ENCODE peak calls at places on chromosomes 16 and 17, in nine cellular contexts. One of them, this sample, is unnamed.

GRCh38 chr17:44736551-44737240 is 22.1 kb upstream of the ADAM11 start:
- DNase-seq in WTC11: no peak
- DNase-seq in heart right ventricle: no peak
- DNase-seq in left ventricle myocardium inferior: no peak
- DNase-seq in stomach: no peak
- DNase-seq in RWPE1: no peak
- DNase-seq in neural crest cell: no peak
- DNase-seq in CD8-positive, alpha-beta T cell: no peak
- DNase-seq in IMR-90: no peak
- DNase-seq in this sample: no peak

GRCh38 chr16:85025781-85026653 is 1.6 kb upstream of the KIAA0513 start:
- DNase-seq in WTC11: no peak
- DNase-seq in heart right ventricle: no peak
- DNase-seq in left ventricle myocardium inferior: no peak
- DNase-seq in stomach: peak
- DNase-seq in RWPE1: no peak
- DNase-seq in neural crest cell: no peak
- DNase-seq in CD8-positive, alpha-beta T cell: no peak
- DNase-seq in IMR-90: no peak
- DNase-seq in this sample: no peak

GRCh38 chr17:1012823-1013728 is 16.1 kb downstream of the TIMM22 start:
- DNase-seq in WTC11: no peak
- DNase-seq in heart right ventricle: no peak
- DNase-seq in left ventricle myocardium inferior: no peak
- DNase-seq in stomach: no peak
- DNase-seq in RWPE1: no peak
- DNase-seq in neural crest cell: no peak
- DNase-seq in CD8-positive, alpha-beta T cell: no peak
- DNase-seq in IMR-90: no peak
- DNase-seq in this sample: no peak

GRCh38 chr17:49431743-49432142 is 17.1 kb upstream of the PHB1 start:
- DNase-seq in WTC11: no peak
- DNase-seq in heart right ventricle: no peak
- DNase-seq in left ventricle myocardium inferior: no peak
- DNase-seq in stomach: no peak
- DNase-seq in RWPE1: no peak
- DNase-seq in neural crest cell: no peak
- DNase-seq in CD8-positive, alpha-beta T cell: no peak
- DNase-seq in IMR-90: no peak
- DNase-seq in this sample: no peak

GRCh38 chr17:78525511-78526160 is 51.6 kb downstream of the DNAH17 start:
- DNase-seq in WTC11: no peak
- DNase-seq in heart right ventricle: no peak
- DNase-seq in left ventricle myocardium inferior: no peak
- DNase-seq in stomach: no peak
- DNase-seq in RWPE1: no peak
- DNase-seq in neural crest cell: no peak
- DNase-seq in CD8-positive, alpha-beta T cell: no peak
- DNase-seq in IMR-90: no peak
- DNase-seq in this sample: no peak

GRCh38 chr16:21946889-21947635 is 6.1 kb upstream of the UQCRC2 start:
- DNase-seq in WTC11: no peak
- DNase-seq in heart right ventricle: no peak
- DNase-seq in left ventricle myocardium inferior: no peak
- DNase-seq in stomach: no peak
- DNase-seq in RWPE1: no peak
- DNase-seq in neural crest cell: no peak
- DNase-seq in CD8-positive, alpha-beta T cell: no peak
- DNase-seq in IMR-90: no peak
- DNase-seq in this sample: no peak

GRCh38 chr16:56257260-56257659 is 66.0 kb downstream of the GNAO1 start:
- DNase-seq in WTC11: no peak
- DNase-seq in heart right ventricle: peak
- DNase-seq in left ventricle myocardium inferior: peak
- DNase-seq in stomach: peak
- DNase-seq in RWPE1: no peak
- DNase-seq in neural crest cell: no peak
- DNase-seq in CD8-positive, alpha-beta T cell: no peak
- DNase-seq in IMR-90: peak
- DNase-seq in this sample: peak

GRCh38 chr16:85288341-85288868 is 176.1 kb upstream of the CIBAR2 start:
- DNase-seq in WTC11: no peak
- DNase-seq in heart right ventricle: no peak
- DNase-seq in left ventricle myocardium inferior: no peak
- DNase-seq in stomach: no peak
- DNase-seq in RWPE1: no peak
- DNase-seq in neural crest cell: no peak
- DNase-seq in CD8-positive, alpha-beta T cell: no peak
- DNase-seq in IMR-90: no peak
- DNase-seq in this sample: no peak

GRCh38 chr17:2707721-2708584 is 3.6 kb downstream of the CLUH start:
- DNase-seq in WTC11: peak
- DNase-seq in heart right ventricle: peak
- DNase-seq in left ventricle myocardium inferior: peak
- DNase-seq in stomach: peak
- DNase-seq in RWPE1: no peak
- DNase-seq in neural crest cell: peak
- DNase-seq in CD8-positive, alpha-beta T cell: no peak
- DNase-seq in IMR-90: no peak
- DNase-seq in this sample: peak

GRCh38 chr16:50451951-50452508 is 83.2 kb upstream of the BRD7 start:
- DNase-seq in WTC11: no peak
- DNase-seq in heart right ventricle: no peak
- DNase-seq in left ventricle myocardium inferior: no peak
- DNase-seq in stomach: no peak
- DNase-seq in RWPE1: no peak
- DNase-seq in neural crest cell: no peak
- DNase-seq in CD8-positive, alpha-beta T cell: no peak
- DNase-seq in IMR-90: no peak
- DNase-seq in this sample: peak

GRCh38 chr16:50712568-50712914 is 19.1 kb downstream of the NOD2 start:
- DNase-seq in WTC11: no peak
- DNase-seq in heart right ventricle: no peak
- DNase-seq in left ventricle myocardium inferior: no peak
- DNase-seq in stomach: no peak
- DNase-seq in RWPE1: no peak
- DNase-seq in neural crest cell: no peak
- DNase-seq in CD8-positive, alpha-beta T cell: no peak
- DNase-seq in IMR-90: peak
- DNase-seq in this sample: no peak

GRCh38 chr17:8105957-8106398 is 12.3 kb downstream of the ALOXE3 start:
- DNase-seq in WTC11: no peak
- DNase-seq in heart right ventricle: no peak
- DNase-seq in left ventricle myocardium inferior: no peak
- DNase-seq in stomach: no peak
- DNase-seq in RWPE1: peak
- DNase-seq in neural crest cell: no peak
- DNase-seq in CD8-positive, alpha-beta T cell: no peak
- DNase-seq in IMR-90: no peak
- DNase-seq in this sample: no peak

GRCh38 chr17:51044964-51045363 is 75.7 kb downstream of the SPAG9 start:
- DNase-seq in WTC11: no peak
- DNase-seq in heart right ventricle: no peak
- DNase-seq in left ventricle myocardium inferior: no peak
- DNase-seq in stomach: no peak
- DNase-seq in RWPE1: no peak
- DNase-seq in neural crest cell: no peak
- DNase-seq in CD8-positive, alpha-beta T cell: no peak
- DNase-seq in IMR-90: no peak
- DNase-seq in this sample: no peak

GRCh38 chr16:88936008-88936912 is 40.7 kb downstream of the CBFA2T3 start:
- DNase-seq in WTC11: no peak
- DNase-seq in heart right ventricle: peak
- DNase-seq in left ventricle myocardium inferior: peak
- DNase-seq in stomach: no peak
- DNase-seq in RWPE1: no peak
- DNase-seq in neural crest cell: no peak
- DNase-seq in CD8-positive, alpha-beta T cell: no peak
- DNase-seq in IMR-90: no peak
- DNase-seq in this sample: peak

GRCh38 chr16:84044108-84044488 is 1.5 kb upstream of the SLC38A8 start:
- DNase-seq in WTC11: peak
- DNase-seq in heart right ventricle: no peak
- DNase-seq in left ventricle myocardium inferior: no peak
- DNase-seq in stomach: no peak
- DNase-seq in RWPE1: no peak
- DNase-seq in neural crest cell: no peak
- DNase-seq in CD8-positive, alpha-beta T cell: no peak
- DNase-seq in IMR-90: peak
- DNase-seq in this sample: no peak

GRCh38 chr16:71396589-71396988 is 38.1 kb downstream of the CALB2 start:
- DNase-seq in WTC11: no peak
- DNase-seq in heart right ventricle: no peak
- DNase-seq in left ventricle myocardium inferior: no peak
- DNase-seq in stomach: no peak
- DNase-seq in RWPE1: no peak
- DNase-seq in neural crest cell: no peak
- DNase-seq in CD8-positive, alpha-beta T cell: no peak
- DNase-seq in IMR-90: no peak
- DNase-seq in this sample: no peak

GRCh38 chr16:77213542-77214108 is 14.4 kb downstream of the SYCE1L start:
- DNase-seq in WTC11: no peak
- DNase-seq in heart right ventricle: no peak
- DNase-seq in left ventricle myocardium inferior: no peak
- DNase-seq in stomach: no peak
- DNase-seq in RWPE1: peak
- DNase-seq in neural crest cell: no peak
- DNase-seq in CD8-positive, alpha-beta T cell: no peak
- DNase-seq in IMR-90: peak
- DNase-seq in this sample: no peak

GRCh38 chr17:78151514-78152008 is 5.4 kb downstream of the C17orf99 start:
- DNase-seq in WTC11: no peak
- DNase-seq in heart right ventricle: no peak
- DNase-seq in left ventricle myocardium inferior: no peak
- DNase-seq in stomach: no peak
- DNase-seq in RWPE1: no peak
- DNase-seq in neural crest cell: no peak
- DNase-seq in CD8-positive, alpha-beta T cell: no peak
- DNase-seq in IMR-90: no peak
- DNase-seq in this sample: no peak

GRCh38 chr17:16915752-16916556 is 56.0 kb downstream of the TNFRSF13B start:
- DNase-seq in WTC11: peak
- DNase-seq in heart right ventricle: peak
- DNase-seq in left ventricle myocardium inferior: peak
- DNase-seq in stomach: peak
- DNase-seq in RWPE1: peak
- DNase-seq in neural crest cell: peak
- DNase-seq in CD8-positive, alpha-beta T cell: no peak
- DNase-seq in IMR-90: peak
- DNase-seq in this sample: no peak
- TF ChIP-seq CTCF in WTC11: no peak
- TF ChIP-seq CTCF in heart right ventricle: peak
- TF ChIP-seq CTCF in left ventricle myocardium inferior: peak
- TF ChIP-seq CTCF in stomach: peak
- TF ChIP-seq CTCF in RWPE1: no peak
- TF ChIP-seq CTCF in neural crest cell: peak
- TF ChIP-seq CTCF in CD8-positive, alpha-beta T cell: no peak
- TF ChIP-seq CTCF in IMR-90: peak
- TF ChIP-seq CTCF in this sample: no peak

GRCh38 chr17:64154321-64155089 is 24.6 kb upstream of the ERN1 start:
- DNase-seq in WTC11: no peak
- DNase-seq in heart right ventricle: peak
- DNase-seq in left ventricle myocardium inferior: no peak
- DNase-seq in stomach: no peak
- DNase-seq in RWPE1: no peak
- DNase-seq in neural crest cell: no peak
- DNase-seq in CD8-positive, alpha-beta T cell: no peak
- DNase-seq in IMR-90: no peak
- DNase-seq in this sample: no peak
- TF ChIP-seq CTCF in WTC11: no peak
- TF ChIP-seq CTCF in heart right ventricle: peak
- TF ChIP-seq CTCF in left ventricle myocardium inferior: no peak
- TF ChIP-seq CTCF in stomach: no peak
- TF ChIP-seq CTCF in RWPE1: no peak
- TF ChIP-seq CTCF in neural crest cell: no peak
- TF ChIP-seq CTCF in CD8-positive, alpha-beta T cell: no peak
- TF ChIP-seq CTCF in IMR-90: peak
- TF ChIP-seq CTCF in this sample: no peak

DNA sequence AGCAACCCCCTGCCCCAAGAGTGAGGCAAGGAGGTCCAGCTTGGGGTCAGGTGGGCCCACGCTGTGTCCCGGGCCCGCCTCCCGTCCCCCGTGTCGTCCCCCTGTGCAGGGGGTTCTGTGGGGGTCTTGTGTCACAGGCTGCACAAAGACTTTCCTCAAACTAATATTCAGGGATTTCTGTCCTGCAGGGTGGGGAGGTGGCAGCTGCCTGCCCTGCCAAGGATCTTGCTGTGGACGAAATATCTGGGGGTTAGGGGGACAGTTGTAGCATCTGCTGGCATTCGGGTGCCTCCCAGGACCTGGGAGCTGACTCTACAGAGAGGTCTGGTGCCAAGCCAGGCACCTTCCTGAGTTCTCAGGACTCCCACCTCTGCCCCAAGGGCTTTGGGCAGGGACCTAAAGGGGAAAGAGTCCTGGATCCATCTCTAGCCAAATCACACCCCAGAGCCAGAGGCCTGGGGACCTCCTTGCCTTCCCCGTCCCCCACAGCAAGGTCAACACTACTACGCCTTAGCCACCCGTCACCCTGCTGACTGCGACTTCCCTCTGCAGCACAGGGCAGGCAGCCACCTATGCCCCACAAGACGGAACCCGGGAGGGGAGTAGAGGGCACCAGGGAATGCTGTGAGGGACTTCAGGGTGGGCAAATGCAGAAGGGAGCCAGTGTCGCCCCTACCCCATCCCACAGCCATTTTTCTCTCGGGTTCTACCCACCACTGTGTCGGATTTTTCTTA is 59.3 kb downstream of the TMEM132E start:
- DNase-seq in WTC11: no peak
- DNase-seq in heart right ventricle: no peak
- DNase-seq in left ventricle myocardium inferior: no peak
- DNase-seq in stomach: no peak
- DNase-seq in RWPE1: no peak
- DNase-seq in neural crest cell: no peak
- DNase-seq in CD8-positive, alpha-beta T cell: no peak
- DNase-seq in IMR-90: no peak
- DNase-seq in this sample: no peak
- TF ChIP-seq CTCF in WTC11: no peak
- TF ChIP-seq CTCF in heart right ventricle: no peak
- TF ChIP-seq CTCF in left ventricle myocardium inferior: peak
- TF ChIP-seq CTCF in stomach: peak
- TF ChIP-seq CTCF in RWPE1: peak
- TF ChIP-seq CTCF in neural crest cell: no peak
- TF ChIP-seq CTCF in CD8-positive, alpha-beta T cell: no peak
- TF ChIP-seq CTCF in IMR-90: no peak
- TF ChIP-seq CTCF in this sample: no peak

DNA sequence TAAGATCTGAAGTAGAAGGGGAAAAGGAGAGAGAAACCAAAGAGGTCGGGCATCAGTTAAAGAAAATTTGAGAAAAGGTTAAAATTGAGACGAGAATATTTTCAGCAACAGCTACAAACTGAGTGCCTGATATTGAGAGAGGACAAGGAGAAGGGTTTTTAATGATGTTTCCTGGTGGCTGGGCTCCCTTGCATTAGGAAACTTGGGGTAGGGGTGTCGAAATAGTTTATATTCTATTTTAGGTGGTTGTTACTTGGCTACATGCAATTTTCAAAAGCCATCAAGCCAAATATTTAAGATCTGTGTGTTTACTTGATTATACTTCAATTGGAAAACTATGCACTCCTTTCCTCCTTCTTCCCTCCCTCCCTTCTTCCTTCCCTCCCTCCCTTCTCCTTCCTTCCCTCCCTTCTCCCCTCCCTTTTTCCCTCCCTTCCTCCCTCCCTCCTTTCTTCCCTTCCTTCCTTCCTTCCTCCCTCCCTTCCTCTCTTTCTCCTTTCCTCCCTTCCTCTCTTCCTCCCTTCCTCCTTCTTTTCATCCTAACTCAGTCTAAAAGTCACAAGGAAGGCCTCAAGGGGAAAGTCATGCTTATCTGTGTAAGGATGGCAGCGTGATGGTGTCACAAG is 1.8 kb upstream of the APOH start:
- DNase-seq in WTC11: no peak
- DNase-seq in heart right ventricle: no peak
- DNase-seq in left ventricle myocardium inferior: no peak
- DNase-seq in stomach: no peak
- DNase-seq in RWPE1: no peak
- DNase-seq in neural crest cell: no peak
- DNase-seq in CD8-positive, alpha-beta T cell: no peak
- DNase-seq in IMR-90: no peak
- DNase-seq in this sample: no peak
- TF ChIP-seq CTCF in WTC11: no peak
- TF ChIP-seq CTCF in heart right ventricle: no peak
- TF ChIP-seq CTCF in left ventricle myocardium inferior: no peak
- TF ChIP-seq CTCF in stomach: no peak
- TF ChIP-seq CTCF in RWPE1: no peak
- TF ChIP-seq CTCF in neural crest cell: no peak
- TF ChIP-seq CTCF in CD8-positive, alpha-beta T cell: no peak
- TF ChIP-seq CTCF in IMR-90: no peak
- TF ChIP-seq CTCF in this sample: no peak